ENCODE peak calls at places on chromosomes 6 and 20, in eight cellular contexts. One of them, this sample, is unnamed.
A peak's percentile ranks its signal among the peaks of the same experiment; 100 is the strongest.

GRCh38 chr6:36376742-36377141 is 10.7 kb downstream of the ETV7 start:
- DNase-seq in A549: no peak
- DNase-seq in fibroblast of the aortic adventitia: no peak
- DNase-seq in GM06990: no peak
- DNase-seq in GM23248: no peak
- DNase-seq in hepatocyte: no peak
- DNase-seq in CD8-positive, alpha-beta memory T cell: no peak
- DNase-seq in mucosa of descending colon: no peak
- DNase-seq in this sample: no peak

GRCh38 chr6:107435798-107436197 is 23.6 kb downstream of the PDSS2 start:
- DNase-seq in hepatocyte: no peak
- DNase-seq in mucosa of descending colon: no peak
- DNase-seq in GM06990: no peak
- DNase-seq in fibroblast of the aortic adventitia: peak; percentile 44
- DNase-seq in GM23248: peak; percentile 62
- DNase-seq in CD8-positive, alpha-beta memory T cell: no peak
- DNase-seq in A549: no peak
- DNase-seq in this sample: no peak

GRCh38 chr6:95576621-95577316 is 566 bp upstream of the MANEA start:
- DNase-seq in A549: no peak
- DNase-seq in hepatocyte: no peak
- DNase-seq in fibroblast of the aortic adventitia: peak; percentile 25
- DNase-seq in CD8-positive, alpha-beta memory T cell: peak; percentile 22
- DNase-seq in GM23248: peak; percentile 46
- DNase-seq in mucosa of descending colon: no peak
- DNase-seq in GM06990: no peak
- DNase-seq in this sample: peak; percentile 45

GRCh38 chr6:88380083-88380482 is 213.9 kb upstream of the CNR1 start:
- DNase-seq in A549: peak; percentile 23
- DNase-seq in GM23248: peak; percentile 85
- DNase-seq in fibroblast of the aortic adventitia: peak; percentile 84
- DNase-seq in hepatocyte: no peak
- DNase-seq in CD8-positive, alpha-beta memory T cell: no peak
- DNase-seq in GM06990: no peak
- DNase-seq in mucosa of descending colon: no peak
- DNase-seq in this sample: no peak

GRCh38 chr6:105484238-105485161 is 81.6 kb upstream of the PREP start:
- DNase-seq in A549: peak; percentile 56
- DNase-seq in GM23248: peak; percentile 60
- DNase-seq in CD8-positive, alpha-beta memory T cell: peak; percentile 37
- DNase-seq in fibroblast of the aortic adventitia: peak; percentile 73
- DNase-seq in hepatocyte: peak; percentile 63
- DNase-seq in mucosa of descending colon: no peak
- DNase-seq in GM06990: peak; percentile 28
- DNase-seq in this sample: peak; percentile 35

GRCh38 chr6:20534295-20534897 is at the start of gene CDKAL1:
- DNase-seq in A549: peak; percentile 89
- DNase-seq in mucosa of descending colon: peak; percentile 88
- DNase-seq in GM23248: peak; percentile 93
- DNase-seq in GM06990: peak; percentile 69
- DNase-seq in hepatocyte: peak; percentile 92
- DNase-seq in CD8-positive, alpha-beta memory T cell: peak; percentile 83
- DNase-seq in fibroblast of the aortic adventitia: peak; percentile 95
- DNase-seq in this sample: peak; percentile 93

GRCh38 chr6:169176361-169176991 is 77.2 kb downstream of the THBS2 start:
- DNase-seq in mucosa of descending colon: no peak
- DNase-seq in hepatocyte: no peak
- DNase-seq in GM06990: no peak
- DNase-seq in GM23248: no peak
- DNase-seq in CD8-positive, alpha-beta memory T cell: no peak
- DNase-seq in fibroblast of the aortic adventitia: no peak
- DNase-seq in A549: no peak
- DNase-seq in this sample: no peak

GRCh38 chr6:122736166-122736565 is 43.4 kb upstream of the FABP7 start:
- DNase-seq in CD8-positive, alpha-beta memory T cell: no peak
- DNase-seq in fibroblast of the aortic adventitia: no peak
- DNase-seq in GM06990: no peak
- DNase-seq in hepatocyte: no peak
- DNase-seq in A549: no peak
- DNase-seq in mucosa of descending colon: no peak
- DNase-seq in GM23248: no peak
- DNase-seq in this sample: no peak

GRCh38 chr6:137970368-137970767 is 103.3 kb downstream of the TNFAIP3 start:
- DNase-seq in A549: no peak
- DNase-seq in fibroblast of the aortic adventitia: no peak
- DNase-seq in mucosa of descending colon: no peak
- DNase-seq in hepatocyte: no peak
- DNase-seq in GM06990: peak; percentile 54
- DNase-seq in GM23248: no peak
- DNase-seq in CD8-positive, alpha-beta memory T cell: no peak
- DNase-seq in this sample: no peak

GRCh38 chr6:44223471-44224153 is at the start of gene SLC29A1:
- DNase-seq in hepatocyte: peak; percentile 83
- DNase-seq in mucosa of descending colon: peak; percentile 87
- DNase-seq in fibroblast of the aortic adventitia: no peak
- DNase-seq in CD8-positive, alpha-beta memory T cell: peak; percentile 76
- DNase-seq in A549: peak; percentile 69
- DNase-seq in GM06990: peak; percentile 84
- DNase-seq in GM23248: peak; percentile 75
- DNase-seq in this sample: peak; percentile 73

GRCh38 chr20:10313701-10314100 is 95.1 kb downstream of the SNAP25 start:
- DNase-seq in A549: no peak
- DNase-seq in fibroblast of the aortic adventitia: no peak
- DNase-seq in CD8-positive, alpha-beta memory T cell: no peak
- DNase-seq in hepatocyte: peak; percentile 10
- DNase-seq in GM06990: no peak
- DNase-seq in mucosa of descending colon: no peak
- DNase-seq in GM23248: no peak
- DNase-seq in this sample: no peak

GRCh38 chr6:84508334-84508733 is 256.1 kb downstream of the TBX18 start:
- DNase-seq in mucosa of descending colon: no peak
- DNase-seq in A549: no peak
- DNase-seq in fibroblast of the aortic adventitia: peak; percentile 36
- DNase-seq in GM23248: peak; percentile 3
- DNase-seq in GM06990: no peak
- DNase-seq in hepatocyte: no peak
- DNase-seq in CD8-positive, alpha-beta memory T cell: no peak
- DNase-seq in this sample: no peak

GRCh38 chr20:43911066-43911465 is 3.6 kb upstream of the TOX2 start:
- DNase-seq in GM23248: peak; percentile 79
- DNase-seq in hepatocyte: no peak
- DNase-seq in mucosa of descending colon: no peak
- DNase-seq in A549: peak; percentile 37
- DNase-seq in CD8-positive, alpha-beta memory T cell: no peak
- DNase-seq in fibroblast of the aortic adventitia: peak; percentile 81
- DNase-seq in GM06990: no peak
- DNase-seq in this sample: no peak

GRCh38 chr6:129719692-129720091 is 9.7 kb upstream of the ARHGAP18 start:
- DNase-seq in fibroblast of the aortic adventitia: peak; percentile 74
- DNase-seq in A549: no peak
- DNase-seq in GM23248: peak; percentile 24
- DNase-seq in mucosa of descending colon: no peak
- DNase-seq in GM06990: no peak
- DNase-seq in hepatocyte: no peak
- DNase-seq in CD8-positive, alpha-beta memory T cell: no peak
- DNase-seq in this sample: no peak

GRCh38 chr6:108161724-108162282 is 4.0 kb upstream of the NR2E1 start:
- DNase-seq in GM23248: no peak
- DNase-seq in GM06990: no peak
- DNase-seq in A549: no peak
- DNase-seq in fibroblast of the aortic adventitia: no peak
- DNase-seq in hepatocyte: no peak
- DNase-seq in mucosa of descending colon: no peak
- DNase-seq in CD8-positive, alpha-beta memory T cell: no peak
- DNase-seq in this sample: no peak

GRCh38 chr6:110421749-110422443 is 6.5 kb upstream of the DDO start:
- DNase-seq in CD8-positive, alpha-beta memory T cell: no peak
- DNase-seq in hepatocyte: no peak
- DNase-seq in GM23248: no peak
- DNase-seq in A549: no peak
- DNase-seq in GM06990: no peak
- DNase-seq in mucosa of descending colon: no peak
- DNase-seq in fibroblast of the aortic adventitia: no peak
- DNase-seq in this sample: no peak

GRCh38 chr6:106084973-106085686 is 1.0 kb upstream of the PRDM1 start:
- DNase-seq in CD8-positive, alpha-beta memory T cell: no peak
- DNase-seq in GM23248: peak; percentile 51
- DNase-seq in A549: peak; percentile 50
- DNase-seq in hepatocyte: no peak
- DNase-seq in GM06990: no peak
- DNase-seq in fibroblast of the aortic adventitia: no peak
- DNase-seq in mucosa of descending colon: no peak
- DNase-seq in this sample: no peak

GRCh38 chr20:45420125-45420524 is 4.2 kb downstream of the PIGT start:
- DNase-seq in fibroblast of the aortic adventitia: no peak
- DNase-seq in CD8-positive, alpha-beta memory T cell: no peak
- DNase-seq in mucosa of descending colon: no peak
- DNase-seq in hepatocyte: no peak
- DNase-seq in GM06990: no peak
- DNase-seq in GM23248: no peak
- DNase-seq in A549: no peak
- DNase-seq in this sample: no peak

GRCh38 chr6:116111552-116112528 is 11.2 kb downstream of the NT5DC1 start:
- DNase-seq in A549: peak; percentile 49
- DNase-seq in GM23248: peak; percentile 61
- DNase-seq in GM06990: no peak
- DNase-seq in mucosa of descending colon: no peak
- DNase-seq in fibroblast of the aortic adventitia: peak; percentile 38
- DNase-seq in hepatocyte: peak; percentile 37
- DNase-seq in CD8-positive, alpha-beta memory T cell: no peak
- DNase-seq in this sample: peak; percentile 28

GRCh38 chr6:39339557-39340555 is 17.4 kb upstream of the KCNK16 start:
- DNase-seq in GM23248: no peak
- DNase-seq in CD8-positive, alpha-beta memory T cell: no peak
- DNase-seq in mucosa of descending colon: no peak
- DNase-seq in A549: no peak
- DNase-seq in fibroblast of the aortic adventitia: no peak
- DNase-seq in GM06990: no peak
- DNase-seq in hepatocyte: no peak
- DNase-seq in this sample: no peak

GRCh38 chr20:18166241-18166881 is 28.7 kb downstream of the KAT14 start:
- DNase-seq in GM23248: no peak
- DNase-seq in A549: no peak
- DNase-seq in mucosa of descending colon: peak; percentile 56
- DNase-seq in fibroblast of the aortic adventitia: no peak
- DNase-seq in hepatocyte: no peak
- DNase-seq in GM06990: no peak
- DNase-seq in CD8-positive, alpha-beta memory T cell: no peak
- DNase-seq in this sample: peak; percentile 16

GRCh38 chr20:50056951-50057403 is 56.0 kb downstream of the UBE2V1 start:
- DNase-seq in GM06990: no peak
- DNase-seq in mucosa of descending colon: no peak
- DNase-seq in fibroblast of the aortic adventitia: no peak
- DNase-seq in hepatocyte: no peak
- DNase-seq in CD8-positive, alpha-beta memory T cell: no peak
- DNase-seq in A549: no peak
- DNase-seq in GM23248: no peak
- DNase-seq in this sample: no peak
- H3K4me3 ChIP-seq in GM06990: no peak overlapping the region
- H3K4me3 ChIP-seq in mucosa of descending colon: no peak overlapping the region
- H3K4me3 ChIP-seq in fibroblast of the aortic adventitia: no peak overlapping the region
- H3K4me3 ChIP-seq in hepatocyte: no peak overlapping the region
- H3K4me3 ChIP-seq in CD8-positive, alpha-beta memory T cell: no peak overlapping the region
- H3K4me3 ChIP-seq in A549: no peak overlapping the region
- H3K4me3 ChIP-seq in GM23248: no peak overlapping the region
- H3K4me3 ChIP-seq in this sample: no peak overlapping the region

GRCh38 chr6:151324079-151324825 is 67.1 kb downstream of the ZBTB2 start:
- DNase-seq in GM06990: peak; percentile 55
- DNase-seq in mucosa of descending colon: peak; percentile 76
- DNase-seq in GM23248: peak; percentile 93
- DNase-seq in fibroblast of the aortic adventitia: peak; percentile 95
- DNase-seq in hepatocyte: peak; percentile 85
- DNase-seq in CD8-positive, alpha-beta memory T cell: peak; percentile 59
- DNase-seq in A549: peak; percentile 84
- DNase-seq in this sample: peak; percentile 38
- H3K4me3 ChIP-seq in GM06990: no peak overlapping the region
- H3K4me3 ChIP-seq in mucosa of descending colon: no peak overlapping the region
- H3K4me3 ChIP-seq in GM23248: peak overlapping the region; percentile 33
- H3K4me3 ChIP-seq in fibroblast of the aortic adventitia: peak overlapping the region; percentile 41
- H3K4me3 ChIP-seq in hepatocyte: no peak overlapping the region
- H3K4me3 ChIP-seq in CD8-positive, alpha-beta memory T cell: no peak overlapping the region
- H3K4me3 ChIP-seq in A549: no peak overlapping the region
- H3K4me3 ChIP-seq in this sample: no peak overlapping the region

DNA sequence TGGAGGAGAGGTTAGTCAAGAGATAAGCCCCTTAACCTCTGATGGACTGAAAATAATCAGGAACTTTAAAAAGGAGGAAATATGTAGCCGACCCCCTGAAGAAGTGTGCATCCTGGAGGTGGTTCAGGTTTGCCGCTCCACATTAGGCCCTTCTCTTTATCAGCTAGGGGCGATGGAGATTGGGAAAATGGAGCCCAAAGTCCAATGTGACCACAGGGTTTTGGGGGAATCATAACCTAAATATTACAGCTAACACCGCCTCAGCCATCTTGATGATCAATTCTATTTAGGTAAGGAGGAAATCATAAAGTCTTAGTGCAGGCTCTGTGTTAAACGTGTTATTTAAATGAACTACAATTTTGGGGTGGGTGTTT is 1.2 kb downstream of the OGFRL1 start:
- DNase-seq in mucosa of descending colon: no peak
- DNase-seq in A549: no peak
- DNase-seq in GM06990: no peak
- DNase-seq in CD8-positive, alpha-beta memory T cell: no peak
- DNase-seq in fibroblast of the aortic adventitia: no peak
- DNase-seq in hepatocyte: no peak
- DNase-seq in GM23248: no peak
- DNase-seq in this sample: no peak
- H3K4me3 ChIP-seq in mucosa of descending colon: no peak overlapping the region
- H3K4me3 ChIP-seq in A549: peak overlapping the region; percentile 90
- H3K4me3 ChIP-seq in GM06990: peak overlapping the region; percentile 64
- H3K4me3 ChIP-seq in CD8-positive, alpha-beta memory T cell: peak overlapping the region; percentile 30
- H3K4me3 ChIP-seq in fibroblast of the aortic adventitia: peak overlapping the region; percentile 73
- H3K4me3 ChIP-seq in hepatocyte: peak overlapping the region; percentile 76
- H3K4me3 ChIP-seq in GM23248: peak overlapping the region; percentile 83
- H3K4me3 ChIP-seq in this sample: no peak overlapping the region

DNA sequence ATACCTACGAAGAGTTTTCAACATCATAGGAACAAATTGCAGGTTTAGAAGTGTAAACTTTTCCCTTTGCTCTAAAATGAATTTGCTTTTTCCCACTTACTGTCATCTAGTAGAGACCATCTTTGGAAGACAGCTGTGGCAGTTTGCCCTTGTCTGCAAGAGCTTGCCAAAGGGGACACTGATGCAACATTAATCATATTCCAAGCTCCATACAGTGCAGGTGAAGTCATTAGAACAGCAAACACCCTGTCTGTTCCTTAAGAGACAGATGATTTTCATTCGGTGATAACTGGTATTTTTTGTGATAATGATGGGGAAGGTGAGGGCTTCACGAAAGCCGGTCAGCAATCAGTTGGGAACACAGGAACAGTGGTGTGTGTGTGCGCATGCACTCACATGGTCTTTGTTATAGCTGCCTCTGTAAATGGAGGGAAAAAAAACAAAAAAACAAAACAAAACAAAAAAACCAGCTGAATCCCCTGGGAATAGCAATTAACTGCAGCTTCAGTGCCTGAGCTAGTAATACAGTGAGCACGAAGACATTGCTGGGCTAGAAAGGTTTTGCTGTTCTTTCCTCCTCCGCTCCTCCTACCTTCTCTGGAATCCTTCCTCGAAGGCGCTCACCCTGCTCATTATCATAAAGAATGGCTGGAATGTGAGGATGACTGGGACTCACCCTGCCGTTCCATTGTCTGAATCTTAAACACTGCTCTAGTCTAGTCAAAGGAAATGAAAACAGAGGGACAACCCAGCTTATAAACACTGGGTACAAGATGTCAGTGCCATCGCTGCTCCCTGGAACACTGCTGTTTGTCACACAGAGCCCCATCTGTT is 35.2 kb upstream of the KIF13A start:
- DNase-seq in GM06990: no peak
- DNase-seq in CD8-positive, alpha-beta memory T cell: no peak
- DNase-seq in GM23248: peak; percentile 75
- DNase-seq in mucosa of descending colon: no peak
- DNase-seq in A549: peak; percentile 31
- DNase-seq in hepatocyte: peak; percentile 30
- DNase-seq in fibroblast of the aortic adventitia: peak; percentile 75
- DNase-seq in this sample: no peak
- H3K4me3 ChIP-seq in GM06990: no peak overlapping the region
- H3K4me3 ChIP-seq in CD8-positive, alpha-beta memory T cell: no peak overlapping the region
- H3K4me3 ChIP-seq in GM23248: peak overlapping the region; percentile 25
- H3K4me3 ChIP-seq in mucosa of descending colon: no peak overlapping the region
- H3K4me3 ChIP-seq in A549: no peak overlapping the region
- H3K4me3 ChIP-seq in hepatocyte: no peak overlapping the region
- H3K4me3 ChIP-seq in fibroblast of the aortic adventitia: no peak overlapping the region
- H3K4me3 ChIP-seq in this sample: no peak overlapping the region

This sample was measured in Jurkat, Clone E6-1.